ENCODE peak calls at places on chromosomes 6 and 20, in five cellular contexts. D is adrenal gland, E is A549, Y is HepG2, I is transverse colon. R is an unnamed sample.

GRCh38 chr6:37696220-37696840 is 1.4 kb downstream of the MDGA1 start:
- DNase-seq in I (no peak), Y (no peak), E (no peak), D (peak), R (no peak)

GRCh38 chr20:6636209-6637159 is 131.0 kb upstream of the BMP2 start:
- DNase-seq in I (peak), D (peak), E (peak), Y (peak), R (no peak)

GRCh38 chr6:30839666-30840065 is 44.7 kb upstream of the DDR1 start:
- DNase-seq in D (no peak), E (peak), I (peak), Y (no peak), R (no peak)

GRCh38 chr6:107982511-107982910 is 24.5 kb upstream of the SEC63 start:
- DNase-seq in Y (no peak), I (no peak), E (no peak), D (no peak), R (no peak)

GRCh38 chr6:32151885-32152311 is at the start of gene PRRT1:
- DNase-seq in D (no peak), Y (no peak), I (no peak), E (no peak), R (no peak)

GRCh38 chr6:16760536-16761468 is at the start of gene ATXN1:
- DNase-seq in E (peak), Y (peak), I (peak), D (peak), R (peak)

GRCh38 chr6:115838763-115839401 is 221.8 kb downstream of the FRK start:
- DNase-seq in E (peak), D (peak), I (peak), Y (peak), R (peak)

GRCh38 chr6:125932451-125932795 is 24.1 kb upstream of the HINT3 start:
- DNase-seq in Y (no peak), D (no peak), I (no peak), E (no peak), R (no peak)

GRCh38 chr6:116352515-116353471 is 18.0 kb upstream of the DSE start:
- DNase-seq in I (no peak), E (no peak), D (no peak), Y (no peak), R (no peak)

GRCh38 chr20:23147964-23148720 is 62.0 kb upstream of the CD93 start:
- DNase-seq in I (no peak), E (peak), Y (peak), D (peak), R (peak)

GRCh38 chr20:60786686-60787217 is 465.3 kb upstream of the CDH4 start:
- DNase-seq in D (no peak), Y (no peak), E (no peak), I (no peak), R (no peak)

GRCh38 chr6:127971386-127971785 is 70.5 kb upstream of the THEMIS start:
- DNase-seq in D (no peak), E (no peak), I (no peak), Y (no peak), R (no peak)

GRCh38 chr6:160950507-160950906 is 41.1 kb upstream of the MAP3K4 start:
- DNase-seq in Y (no peak), I (no peak), E (peak), D (no peak), R (no peak)

GRCh38 chr6:1346556-1347186 is 34.8 kb downstream of the FOXQ1 start:
- DNase-seq in D (no peak), Y (no peak), I (no peak), E (no peak), R (no peak)

GRCh38 chr6:160120087-160120486 is 1.5 kb upstream of the SLC22A1 start:
- DNase-seq in D (no peak), E (no peak), Y (no peak), I (no peak), R (no peak)

GRCh38 chr6:163200299-163201093 is 214.0 kb upstream of the QKI start:
- DNase-seq in E (no peak), D (no peak), I (no peak), Y (no peak), R (no peak)

GRCh38 chr20:60819511-60819910 is 432.6 kb upstream of the CDH4 start:
- DNase-seq in Y (no peak), D (no peak), E (no peak), I (no peak), R (no peak)

GRCh38 chr6:132354517-132355167 is 46.6 kb downstream of the MOXD1 start:
- DNase-seq in Y (no peak), I (peak), D (no peak), E (peak), R (no peak)

GRCh38 chr6:26550250-26550993 is 12.3 kb downstream of the HMGN4 start:
- DNase-seq in D (peak), E (peak), I (peak), Y (peak), R (no peak)

GRCh38 chr6:126050795-126051194 is 64.5 kb downstream of the TRMT11 start:
- DNase-seq in Y (no peak), D (no peak), E (peak), I (no peak), R (no peak)

GRCh38 chr20:10131612-10132345 is 86.9 kb upstream of the SNAP25 start:
- DNase-seq in I (peak), E (peak), D (peak), Y (no peak), R (no peak)

GRCh38 chr6:132465530-132466485 is 47.1 kb downstream of the STX7 start:
- DNase-seq in Y (no peak), I (no peak), D (no peak), E (no peak), R (no peak)

GRCh38 chr6:63537126-63537958 is 34.9 kb upstream of the LOC128125822 start:
- DNase-seq in I (no peak), Y (no peak), D (no peak), E (peak), R (no peak)

GRCh38 chr20:9609892-9610502 is 95.6 kb downstream of the LAMP5 start:
- DNase-seq in D (peak), I (peak), E (peak), Y (peak), R (no peak)

GRCh38 chr6:107491059-107491609 is 1.2 kb downstream of the SOBP start:
- DNase-seq in Y (peak), D (peak), E (peak), I (peak), R (no peak)

GRCh38 chr6:45685076-45685475 is 307.3 kb upstream of the SUPT3H start:
- DNase-seq in Y (no peak), I (no peak), E (no peak), D (no peak), R (no peak)

GRCh38 chr20:48275737-48276342 is 490.6 kb upstream of the SULF2 start:
- DNase-seq in D (no peak), I (no peak), Y (no peak), E (no peak), R (no peak)

GRCh38 chr6:137560184-137560563 is 66.0 kb upstream of the OLIG3 start:
- DNase-seq in Y (no peak), E (no peak), I (no peak), D (no peak), R (no peak)

GRCh38 chr20:33008336-33009213 is 1.1 kb downstream of the BPIFB2 start:
- DNase-seq in D (no peak), E (no peak), I (no peak), Y (peak), R (no peak)

GRCh38 chr20:19880256-19881079 is 122.4 kb downstream of the RIN2 start:
- DNase-seq in I (no peak), D (peak), Y (peak), E (peak), R (no peak)

GRCh38 chr20:17316316-17317038 is 89.6 kb downstream of the PCSK2 start:
- DNase-seq in E (no peak), I (no peak), D (no peak), Y (no peak), R (no peak)

GRCh38 chr20:25573288-25574251 is 11.8 kb downstream of the NINL start:
- DNase-seq in E (no peak), Y (no peak), D (peak), I (no peak), R (no peak)

GRCh38 chr20:4038047-4038459 is 22.7 kb upstream of the RNF24 start:
- DNase-seq in Y (no peak), E (peak), D (peak), I (peak), R (peak)

GRCh38 chr6:148565931-148566663 is 180.7 kb upstream of the UST start:
- DNase-seq in D (no peak), Y (no peak), E (no peak), I (no peak), R (peak)

GRCh38 chr6:83303426-83303825 is 110.3 kb downstream of the RWDD2A start:
- DNase-seq in E (no peak), I (no peak), Y (no peak), D (no peak), R (no peak)

GRCh38 chr6:90350689-90351554 is 54.3 kb upstream of the BACH2 start:
- DNase-seq in I (no peak), D (no peak), Y (no peak), E (no peak), R (no peak)

GRCh38 chr6:2557181-2557720 is 193.5 kb downstream of the MYLK4 start:
- DNase-seq in D (no peak), E (no peak), Y (no peak), I (no peak), R (no peak)

GRCh38 chr6:2556761-2557160 is 194.0 kb downstream of the MYLK4 start:
- DNase-seq in I (no peak), D (no peak), E (no peak), Y (no peak), R (no peak)

GRCh38 chr6:2560140-2560818 is 190.4 kb downstream of the MYLK4 start:
- DNase-seq in E (no peak), I (no peak), Y (no peak), D (no peak), R (no peak)

GRCh38 chr6:2558861-2559811 is 191.6 kb downstream of the MYLK4 start:
- DNase-seq in D (no peak), I (no peak), E (no peak), Y (no peak), R (no peak)

GRCh38 chr6:2558098-2558770 is 192.5 kb downstream of the MYLK4 start:
- DNase-seq in E (no peak), D (no peak), I (no peak), Y (no peak), R (no peak)
- TF ChIP-seq POLR2A in E (no peak), D (no peak), I (no peak), Y (no peak), R (no peak)

DNA sequence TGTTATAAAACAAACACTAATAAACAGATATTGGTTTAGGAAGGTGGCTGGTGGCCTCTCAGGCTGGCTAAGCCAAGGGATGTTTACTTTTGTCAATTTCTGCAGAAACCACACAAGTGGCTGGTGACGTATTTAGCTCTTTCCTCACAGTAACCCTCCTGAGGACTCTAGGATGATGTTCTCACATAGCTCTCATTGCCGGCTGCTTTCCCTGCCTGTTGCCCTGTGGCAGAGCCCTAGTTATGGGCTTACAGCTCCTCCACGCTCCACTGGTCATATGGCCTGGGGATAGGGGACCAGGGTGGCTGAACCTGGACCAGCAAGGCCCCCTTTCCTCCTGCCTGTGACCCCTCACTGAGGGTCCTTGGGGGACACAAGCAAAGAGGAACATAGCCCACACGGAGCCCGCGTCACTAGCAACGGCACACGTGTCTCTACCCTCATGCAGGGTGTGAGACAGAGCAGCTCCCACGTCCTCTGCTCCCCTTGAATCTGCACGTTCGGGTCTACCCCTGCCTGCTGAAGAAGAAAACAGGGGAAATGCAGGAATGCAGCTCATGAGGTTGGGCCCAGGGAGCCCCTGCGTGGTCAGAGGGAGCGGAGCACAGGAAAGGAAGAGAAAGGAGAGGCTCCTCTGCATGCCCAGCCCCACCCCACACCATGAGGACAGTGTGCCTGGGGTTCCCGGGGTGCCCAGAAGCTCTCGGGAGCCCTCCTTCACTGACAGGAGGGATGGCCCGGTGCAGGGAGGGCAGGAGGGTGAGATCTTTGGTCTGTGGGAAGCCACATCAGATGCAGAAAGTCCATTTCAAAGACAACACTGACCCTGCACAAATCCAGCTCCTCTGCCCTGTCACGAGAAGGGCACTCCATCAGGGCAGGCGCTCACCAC is 13.9 kb downstream of the RAMACL start:
- DNase-seq in I (no peak), D (no peak), Y (no peak), E (no peak), R (no peak)
- TF ChIP-seq POLR2A in I (no peak), D (no peak), Y (no peak), E (no peak), R (no peak)

DNA sequence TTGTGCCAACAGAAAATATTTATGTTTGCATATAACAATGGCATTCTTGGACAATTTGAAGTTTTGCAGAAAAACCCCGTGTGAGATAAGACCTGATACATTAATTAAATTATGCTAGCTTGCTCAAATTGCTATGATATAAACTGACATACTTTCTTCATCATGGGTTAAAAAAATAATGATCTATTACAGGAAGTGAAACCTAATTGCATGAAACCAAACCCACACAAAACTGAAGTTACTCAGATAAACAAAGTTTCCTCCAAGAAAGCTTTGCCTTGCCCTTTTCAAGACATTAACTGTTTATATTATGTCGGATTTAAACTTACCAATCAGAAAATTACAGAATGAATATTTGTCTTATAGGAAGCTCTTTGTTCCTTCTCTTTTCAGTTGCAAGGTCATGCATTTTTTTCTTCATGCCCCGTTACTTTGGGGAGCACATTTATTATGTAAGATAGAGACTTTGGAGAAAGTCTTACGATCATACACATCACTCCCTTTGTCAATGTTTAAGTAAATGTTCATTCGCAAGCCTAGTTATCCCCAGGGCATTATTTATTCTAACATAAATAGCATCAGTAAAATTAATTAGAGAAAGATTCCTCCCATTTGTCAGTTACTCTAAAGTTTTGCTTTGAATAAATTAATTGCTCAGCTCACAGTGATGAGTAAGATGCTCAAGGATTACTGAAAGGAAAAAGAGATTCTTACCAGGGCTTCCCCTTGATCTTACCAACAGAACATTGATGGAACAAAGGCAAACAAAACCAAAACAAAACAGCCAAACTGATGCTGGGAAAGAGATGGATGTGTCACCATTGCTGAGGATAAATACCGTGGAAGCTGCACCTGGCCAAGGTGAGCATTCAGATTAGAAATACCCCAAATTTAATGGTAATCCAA is 14.7 kb upstream of the TMEM244 start:
- DNase-seq in I (no peak), E (no peak), Y (no peak), D (no peak), R (no peak)
- TF ChIP-seq POLR2A in I (no peak), E (no peak), Y (no peak), D (no peak), R (no peak)

GRCh38 chr6:7108964-7109836 is 1.4 kb downstream of the RREB1 start:
- DNase-seq in D (peak), Y (peak), I (peak), E (peak), R (peak)
- TF ChIP-seq POLR2A in D (no peak), Y (no peak), I (peak), E (no peak), R (no peak)

DNA sequence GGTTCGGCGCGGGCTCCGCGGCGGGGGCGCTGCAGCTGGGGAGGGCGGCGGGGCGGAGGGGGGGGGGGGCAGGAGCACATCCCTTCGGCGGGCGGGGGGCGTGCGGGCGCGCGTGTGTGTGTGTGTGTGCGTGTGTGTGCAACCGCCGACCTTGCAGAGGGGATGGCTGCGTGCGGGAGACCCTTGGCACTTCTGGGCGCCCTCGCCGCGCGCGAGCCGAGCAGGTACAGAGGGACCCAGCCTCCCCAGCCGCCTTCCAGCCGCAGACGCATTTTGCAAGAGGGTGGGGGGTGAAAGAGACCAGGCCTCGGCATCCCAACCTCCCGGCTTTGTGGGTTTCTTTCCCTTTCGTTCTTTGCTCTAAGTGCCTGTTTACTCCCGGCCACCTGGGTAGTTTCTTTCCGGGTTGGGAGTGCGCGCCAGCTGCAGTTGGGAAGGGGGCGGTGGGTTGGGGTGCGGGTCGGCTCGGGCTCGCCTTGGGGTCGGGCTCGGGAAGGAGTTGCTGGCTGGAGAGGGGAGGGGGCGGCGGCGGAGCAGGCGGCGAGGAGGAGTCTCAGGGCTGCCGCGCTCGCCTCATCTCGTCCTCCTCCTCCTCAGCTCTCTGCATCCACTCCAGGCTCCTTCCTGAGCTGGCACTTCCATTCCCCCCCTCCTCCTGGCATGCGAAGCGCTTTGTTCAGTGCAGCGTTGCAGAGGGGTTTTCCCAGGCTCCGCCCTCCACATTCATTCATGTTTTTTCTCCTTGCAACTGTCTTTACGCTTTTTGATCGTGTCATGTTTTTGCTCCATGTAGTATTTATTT is 655 bp downstream of the HIVEP1 start:
- DNase-seq in D (peak), I (peak), E (peak), Y (peak), R (peak)
- TF ChIP-seq POLR2A in D (peak), I (peak), E (no peak), Y (peak), R (peak)

DNA sequence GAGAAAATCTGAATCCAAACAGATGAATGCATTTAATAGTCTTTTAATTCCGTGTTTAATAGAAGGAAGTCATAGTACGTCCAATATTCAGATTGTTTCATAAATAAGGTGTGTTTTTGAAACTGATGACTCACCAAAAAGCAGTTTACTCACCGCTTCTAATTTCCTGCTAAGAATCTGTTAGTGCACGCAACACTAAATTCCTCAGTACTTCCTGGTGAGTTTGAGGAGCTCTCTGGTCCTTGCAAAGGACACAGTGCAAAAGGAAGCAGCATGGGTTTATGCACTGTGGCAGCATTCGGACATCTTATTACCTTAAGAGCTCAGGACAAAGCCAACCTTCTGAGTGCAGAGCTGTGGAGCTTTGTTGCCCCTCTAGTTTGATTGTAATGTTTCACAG is 2.3 kb upstream of the ADGRF1 start:
- DNase-seq in E (peak), I (peak), Y (no peak), D (no peak), R (no peak)
- TF ChIP-seq POLR2A in E (no peak), I (no peak), Y (no peak), D (no peak), R (no peak)

GRCh38 chr20:63702751-63703470 is 4.9 kb downstream of the ARFRP1 start:
- DNase-seq in Y (no peak), D (no peak), E (no peak), I (no peak), R (no peak)
- TF ChIP-seq POLR2A in Y (no peak), D (no peak), E (no peak), I (no peak), R (no peak)

R was measured in H54.